ENCODE peak calls at places on chromosomes 5 and 9, in seven cellular contexts. W is bronchial epithelial cell, H is GM12864, Z is PC-9, K is fibroblast of pulmonary artery, E is PC-3, G is cardiac fibroblast. C is an unnamed sample.

GRCh38 chr5:115545065-115545882 is 699 bp upstream of the FEM1C start:
- DNase-seq in W (no peak), H (no peak), Z (no peak), K (no peak), E (no peak), G (no peak), C (no peak)

GRCh38 chr5:151264113-151264512 is 11.1 kb downstream of the GM2A start:
- DNase-seq in W (peak), H (no peak), Z (peak), K (peak), E (peak), G (peak), C (no peak)

GRCh38 chr5:20276061-20276958 is 288.3 kb upstream of the CDH18 start:
- DNase-seq in W (peak), H (no peak), Z (peak), K (peak), E (peak), G (peak), C (no peak)

GRCh38 chr5:4862500-4862899 is 277.6 kb upstream of the ADAMTS16 start:
- DNase-seq in W (peak), H (no peak), Z (peak), K (peak), E (peak), G (peak), C (no peak)

GRCh38 chr5:14185336-14186131 is 42.4 kb downstream of the TRIO start:
- DNase-seq in W (peak), H (no peak), Z (peak), K (peak), E (peak), G (peak), C (no peak)

GRCh38 chr9:97758334-97758916 is 61.3 kb upstream of the XPA start:
- DNase-seq in W (peak), H (no peak), Z (no peak), K (no peak), E (no peak), G (no peak), C (no peak)

GRCh38 chr5:176528761-176529115 is 8.5 kb downstream of the RNF44 start:
- DNase-seq in W (no peak), H (no peak), Z (no peak), K (no peak), E (no peak), G (no peak), C (peak)

GRCh38 chr5:148002471-148002870 is 61.3 kb upstream of the SPINK5 start:
- DNase-seq in W (peak), H (no peak), Z (no peak), K (no peak), E (peak), G (no peak), C (no peak)

GRCh38 chr9:118928723-118929122 is 440.5 kb downstream of the BRINP1 start:
- DNase-seq in W (no peak), H (no peak), Z (no peak), K (no peak), E (no peak), G (no peak), C (no peak)

GRCh38 chr5:181281984-181282316 is 21.0 kb upstream of the TRIM52 start:
- DNase-seq in W (no peak), H (no peak), Z (no peak), K (no peak), E (no peak), G (no peak), C (no peak)

GRCh38 chr5:58016892-58017291 is 443.0 kb downstream of the PLK2 start:
- DNase-seq in W (no peak), H (no peak), Z (no peak), K (no peak), E (no peak), G (no peak), C (no peak)

GRCh38 chr5:169013208-169013728 is 287.7 kb downstream of the SLIT3 start:
- DNase-seq in W (no peak), H (no peak), Z (no peak), K (no peak), E (no peak), G (no peak), C (no peak)

GRCh38 chr5:419970-420369 is 23.0 kb upstream of the EXOC3 start:
- DNase-seq in W (no peak), H (no peak), Z (no peak), K (no peak), E (no peak), G (no peak), C (no peak)

GRCh38 chr9:118931941-118932340 is 437.3 kb downstream of the BRINP1 start:
- DNase-seq in W (no peak), H (no peak), Z (no peak), K (no peak), E (no peak), G (no peak), C (no peak)

GRCh38 chr5:173679909-173680626 is 63.6 kb upstream of the BOD1 start:
- DNase-seq in W (no peak), H (no peak), Z (no peak), K (no peak), E (no peak), G (no peak), C (no peak)

GRCh38 chr9:114608525-114608796 is 2.6 kb upstream of the TMEM268 start:
- DNase-seq in W (no peak), H (no peak), Z (no peak), K (no peak), E (no peak), G (no peak), C (no peak)

GRCh38 chr9:122265265-122265900 is 701 bp downstream of the MRRF start:
- DNase-seq in W (peak), H (peak), Z (peak), K (peak), E (peak), G (peak), C (no peak)

GRCh38 chr9:105117111-105117682 is 127.3 kb upstream of the SLC44A1 start:
- DNase-seq in W (no peak), H (no peak), Z (no peak), K (no peak), E (no peak), G (no peak), C (no peak)

GRCh38 chr9:96686638-96687335 is 31.7 kb upstream of the PRXL2C start:
- DNase-seq in W (peak), H (no peak), Z (peak), K (peak), E (no peak), G (peak), C (peak)

GRCh38 chr9:97858826-97859225 is 5.8 kb downstream of the FOXE1 start:
- DNase-seq in W (no peak), H (no peak), Z (no peak), K (no peak), E (no peak), G (no peak), C (no peak)

GRCh38 chr5:64838803-64839202 is 70.1 kb downstream of the CWC27 start:
- DNase-seq in W (peak), H (no peak), Z (no peak), K (no peak), E (peak), G (peak), C (no peak)

GRCh38 chr9:124110307-124110915 is 98.8 kb downstream of the LHX2 start:
- DNase-seq in W (peak), H (no peak), Z (no peak), K (peak), E (peak), G (peak), C (no peak)

GRCh38 chr5:167790462-167791260 is 500.8 kb upstream of the WWC1 start:
- DNase-seq in W (no peak), H (no peak), Z (no peak), K (peak), E (no peak), G (peak), C (no peak)

GRCh38 chr9:30630459-30630858 is 1754.0 kb upstream of the ACO1 start:
- DNase-seq in W (no peak), H (no peak), Z (no peak), K (no peak), E (no peak), G (no peak), C (no peak)

GRCh38 chr5:127517110-127517479 is 345 bp upstream of the PRRC1 start:
- DNase-seq in W (peak), H (peak), Z (peak), K (no peak), E (no peak), G (no peak), C (no peak)
- H3K4me3 ChIP-seq in W (peak), H (peak), Z (peak), K (peak), E (peak), G (peak), C (peak)

GRCh38 chr9:73154271-73154670 is 2.6 kb downstream of the ANXA1 start:
- DNase-seq in W (no peak), H (no peak), Z (no peak), K (no peak), E (no peak), G (no peak), C (no peak)

GRCh38 chr9:73154760-73155159 is 3.1 kb downstream of the ANXA1 start:
- DNase-seq in W (peak), H (no peak), Z (peak), K (no peak), E (peak), G (no peak), C (no peak)

GRCh38 chr9:73155968-73156592 is 4.4 kb downstream of the ANXA1 start:
- DNase-seq in W (peak), H (no peak), Z (no peak), K (no peak), E (no peak), G (no peak), C (no peak)

GRCh38 chr9:73156593-73157187 is 5.0 kb downstream of the ANXA1 start:
- DNase-seq in W (peak), H (no peak), Z (no peak), K (no peak), E (no peak), G (no peak), C (no peak)

GRCh38 chr9:73155389-73155788 is 3.7 kb downstream of the ANXA1 start:
- DNase-seq in W (peak), H (no peak), Z (no peak), K (no peak), E (no peak), G (no peak), C (no peak)
- H3K4me3 ChIP-seq in W (no peak), H (no peak), Z (no peak), K (peak), E (peak), G (no peak), C (peak)

GRCh38 chr9:95021166-95021886 is 294.8 kb downstream of the AOPEP start:
- DNase-seq in W (peak), H (no peak), Z (no peak), K (no peak), E (no peak), G (no peak), C (no peak)

GRCh38 chr9:95017062-95017461 is 290.6 kb downstream of the AOPEP start:
- DNase-seq in W (peak), H (no peak), Z (no peak), K (no peak), E (no peak), G (peak), C (no peak)

GRCh38 chr9:95017661-95018060 is 291.2 kb downstream of the AOPEP start:
- DNase-seq in W (peak), H (no peak), Z (no peak), K (no peak), E (peak), G (no peak), C (no peak)

GRCh38 chr9:95015569-95015968 is 289.1 kb downstream of the AOPEP start:
- DNase-seq in W (no peak), H (no peak), Z (no peak), K (no peak), E (no peak), G (no peak), C (no peak)

DNA sequence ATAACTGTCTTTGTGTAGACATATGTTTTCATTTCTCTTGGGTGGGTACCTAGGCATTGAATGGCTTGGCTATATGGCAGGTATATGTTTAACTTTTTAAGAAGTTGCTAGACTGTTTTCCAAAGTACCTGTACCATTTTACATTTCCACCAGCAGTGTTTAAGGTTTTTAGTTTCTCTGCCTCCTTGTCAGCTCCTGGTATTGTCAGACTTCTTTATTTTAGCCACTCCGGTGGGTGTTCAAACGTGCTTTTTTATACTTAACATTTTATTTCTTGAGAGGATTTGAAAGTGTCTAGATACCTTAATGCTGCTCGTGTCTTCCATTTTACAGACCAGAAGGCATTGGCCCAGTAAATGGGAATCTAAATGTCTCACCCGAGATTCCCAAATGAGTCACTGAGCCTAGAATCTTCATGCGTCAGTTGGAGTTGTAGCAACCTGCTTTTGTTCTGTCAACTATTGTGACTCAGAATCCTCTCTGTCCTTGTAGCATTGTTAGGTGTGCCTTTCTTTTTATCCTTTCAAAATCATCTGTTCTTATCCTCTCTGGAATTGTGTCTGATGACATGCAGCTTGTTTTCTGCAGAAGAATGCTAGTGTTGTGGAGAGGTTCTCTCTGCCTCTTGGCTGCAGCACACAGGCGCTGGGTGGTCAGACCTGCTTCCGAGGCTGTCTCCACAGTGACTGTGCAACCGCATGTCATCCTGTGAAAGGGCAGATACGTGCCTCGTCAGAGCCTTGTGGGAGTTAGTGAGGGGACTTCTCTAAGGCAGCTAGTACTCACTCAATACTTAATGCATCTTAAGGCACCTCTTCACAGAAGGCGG is 291.8 kb downstream of the AOPEP start:
- DNase-seq in W (peak), H (no peak), Z (no peak), K (peak), E (peak), G (peak), C (no peak)
- H3K4me3 ChIP-seq in W (no peak), H (no peak), Z (no peak), K (no peak), E (peak), G (no peak), C (no peak)

GRCh38 chr9:974993-975739 is 1.3 kb upstream of the DMRT3 start:
- DNase-seq in W (no peak), H (no peak), Z (no peak), K (no peak), E (no peak), G (no peak), C (no peak)
- H3K4me3 ChIP-seq in W (no peak), H (no peak), Z (no peak), K (no peak), E (no peak), G (no peak), C (no peak)

GRCh38 chr5:72556351-72557146 is 49.3 kb upstream of the ZNF366 start:
- DNase-seq in W (peak), H (peak), Z (no peak), K (peak), E (peak), G (peak), C (peak)
- H3K4me3 ChIP-seq in W (peak), H (peak), Z (no peak), K (no peak), E (peak), G (peak), C (peak)